ENCODE peak calls at places on chromosomes 16 and 17, in ten cellular contexts. I is SW 1271, U is Peyer's patch, Q is natural killer cell, P is GM20000, T is germinal center, Y is uterus, R is mucosa of gallbladder, W is prostate gland, M is DMS79 treated with DMSO at 0.1 percent for 48 hours. J is an unnamed sample.

GRCh38 chr17:6661464-6661848 is 9.9 kb downstream of the C17orf100 start:
- DNase-seq in I (no peak), U (no peak), Q (no peak), P (no peak), T (no peak), Y (no peak), R (no peak), W (no peak), M (no peak), J (no peak)

GRCh38 chr17:18921912-18922451 is 30.0 kb upstream of the SLC5A10 start:
- DNase-seq in I (no peak), U (no peak), Q (no peak), P (peak), T (no peak), Y (no peak), R (peak), W (no peak), M (no peak), J (no peak)

GRCh38 chr16:50193594-50193993 is 40.5 kb downstream of the TENT4B start:
- DNase-seq in I (no peak), U (no peak), Q (no peak), P (no peak), T (no peak), Y (no peak), R (no peak), W (no peak), M (no peak), J (no peak)

GRCh38 chr16:31131416-31131815 is 4.1 kb downstream of the PRSS8 start:
- DNase-seq in I (no peak), U (no peak), Q (no peak), P (no peak), T (no peak), Y (no peak), R (no peak), W (no peak), M (no peak), J (no peak)

GRCh38 chr16:11245222-11245737 is 10.7 kb downstream of the SOCS1 start:
- DNase-seq in I (no peak), U (no peak), Q (no peak), P (no peak), T (no peak), Y (no peak), R (no peak), W (no peak), M (no peak), J (no peak)

GRCh38 chr16:70684146-70685060 is 1.4 kb downstream of the MTSS2 start:
- DNase-seq in I (no peak), U (no peak), Q (no peak), P (no peak), T (no peak), Y (no peak), R (no peak), W (no peak), M (no peak), J (no peak)

GRCh38 chr17:27224526-27225315 is 69.2 kb upstream of the WSB1 start:
- DNase-seq in I (no peak), U (no peak), Q (no peak), P (no peak), T (no peak), Y (no peak), R (no peak), W (no peak), M (no peak), J (no peak)

GRCh38 chr16:8851761-8852403 is 16.9 kb downstream of the CARHSP1 start:
- DNase-seq in I (no peak), U (no peak), Q (no peak), P (no peak), T (no peak), Y (no peak), R (no peak), W (no peak), M (no peak), J (no peak)

GRCh38 chr17:4854181-4854681 is 21.1 kb downstream of the MINK1 start:
- DNase-seq in I (no peak), U (no peak), Q (no peak), P (no peak), T (no peak), Y (no peak), R (no peak), W (peak), M (peak), J (no peak)

GRCh38 chr16:4392382-4393242 is 21.0 kb downstream of the VASN start:
- DNase-seq in I (no peak), U (no peak), Q (no peak), P (no peak), T (no peak), Y (peak), R (no peak), W (no peak), M (no peak), J (peak)

GRCh38 chr17:3913531-3914318 is 2.5 kb downstream of the P2RX1 start:
- DNase-seq in I (peak), U (peak), Q (peak), P (peak), T (peak), Y (peak), R (peak), W (peak), M (peak), J (no peak)

GRCh38 chr17:82188001-82188961 is 24.4 kb downstream of the CCDC57 start:
- DNase-seq in I (no peak), U (no peak), Q (no peak), P (no peak), T (no peak), Y (no peak), R (peak), W (no peak), M (no peak), J (no peak)

GRCh38 chr17:76585649-76586593 is at the start of gene ST6GALNAC2:
- DNase-seq in I (no peak), U (no peak), Q (peak), P (peak), T (no peak), Y (peak), R (peak), W (peak), M (peak), J (no peak)

GRCh38 chr16:47141773-47142468 is 1.8 kb downstream of the NETO2 start:
- DNase-seq in I (no peak), U (peak), Q (peak), P (peak), T (peak), Y (peak), R (peak), W (peak), M (peak), J (no peak)

J was measured in HS-5.